ENCODE peak calls at places on chromosomes 12 and 14, in five cellular contexts. M is H1, G is HepG2, A is K562, Q is GM12878. X is an unnamed sample.
A peak's percentile ranks its signal among the peaks of the same experiment; 100 is the strongest.

GRCh38 chr12:75751769-75752471 is 240.5 kb upstream of the KRR1 start:
- DNase-seq in M (no peak), G (peak; percentile 37), A (no peak), Q (no peak), X (no peak)

GRCh38 chr12:132761032-132761910 is at the start of gene ANKLE2:
- DNase-seq in M (no peak), G (peak; percentile 23), A (peak; percentile 83), Q (no peak), X (no peak)

GRCh38 chr12:116125981-116126566 is 151.4 kb downstream of the MED13L start:
- DNase-seq in M (no peak), G (no peak), A (no peak), Q (no peak), X (no peak)

GRCh38 chr14:101133068-101133467 is 229.5 kb upstream of the RTL1 start:
- DNase-seq in M (no peak), G (no peak), A (no peak), Q (no peak), X (no peak)

GRCh38 chr14:64235652-64236640 is 58.2 kb downstream of the ESR2 start:
- DNase-seq in M (no peak), G (no peak), A (no peak), Q (peak; percentile 93), X (no peak)

GRCh38 chr12:79547735-79548347 is 142.9 kb downstream of the PAWR start:
- DNase-seq in M (no peak), G (peak; percentile 91), A (peak; percentile 17), Q (peak; percentile 9), X (peak; percentile 34)

GRCh38 chr14:73916324-73916723 is 29.7 kb downstream of the ZNF410 start:
- DNase-seq in M (no peak), G (no peak), A (no peak), Q (no peak), X (no peak)

GRCh38 chr12:68483592-68484373 is 126.9 kb upstream of the RAP1B start:
- DNase-seq in M (no peak), G (no peak), A (no peak), Q (no peak), X (no peak)

GRCh38 chr12:108633534-108634224 is at the start of gene SELPLG:
- DNase-seq in M (no peak), G (no peak), A (peak; percentile 50), Q (peak; percentile 99), X (no peak)

GRCh38 chr12:46657416-46658411 is 168.1 kb downstream of the SLC38A4 start:
- DNase-seq in M (no peak), G (no peak), A (no peak), Q (no peak), X (no peak)

GRCh38 chr14:51822499-51822898 is 37.9 kb upstream of the GNG2 start:
- DNase-seq in M (no peak), G (no peak), A (no peak), Q (no peak), X (no peak)

GRCh38 chr12:57479376-57480115 is at the start of gene ARHGAP9:
- DNase-seq in M (no peak), G (no peak), A (no peak), Q (peak; percentile 51), X (no peak)

GRCh38 chr14:21626491-21627230 is 8.1 kb downstream of the OR10G2 start:
- DNase-seq in M (no peak), G (no peak), A (no peak), Q (no peak), X (no peak)

GRCh38 chr12:124477109-124477915 is 90.1 kb downstream of the NCOR2 start:
- DNase-seq in M (no peak), G (no peak), A (no peak), Q (peak; percentile 59), X (no peak)

GRCh38 chr14:49865431-49865859 is 12.9 kb upstream of the NEMF start:
- DNase-seq in M (peak; percentile 87), G (peak; percentile 48), A (no peak), Q (no peak), X (no peak)

GRCh38 chr14:64641760-64642159 is 62.5 kb upstream of the PLEKHG3 start:
- DNase-seq in M (no peak), G (no peak), A (no peak), Q (no peak), X (no peak)

GRCh38 chr14:88013750-88014349 is 8.9 kb downstream of the GPR65 start:
- DNase-seq in M (peak; percentile 69), G (peak; percentile 66), A (peak; percentile 60), Q (no peak), X (peak; percentile 12)

GRCh38 chr12:1741154-1741949 is 50.5 kb downstream of the ADIPOR2 start:
- DNase-seq in M (no peak), G (peak; percentile 66), A (no peak), Q (no peak), X (no peak)

GRCh38 chr12:44672042-44672441 is 204.1 kb downstream of the NELL2 start:
- DNase-seq in M (no peak), G (no peak), A (no peak), Q (no peak), X (no peak)

GRCh38 chr14:25953532-25954144 is 644.2 kb downstream of the NOVA1 start:
- DNase-seq in M (no peak), G (no peak), A (no peak), Q (no peak), X (no peak)

GRCh38 chr12:80268924-80269749 is 169.8 kb downstream of the OTOGL start:
- DNase-seq in M (no peak), G (no peak), A (no peak), Q (no peak), X (peak; percentile 54)

GRCh38 chr12:93911436-93911835 is 234.3 kb downstream of the CRADD start:
- DNase-seq in M (no peak), G (no peak), A (no peak), Q (no peak), X (no peak)

GRCh38 chr12:11756022-11756421 is 106.5 kb downstream of the ETV6 start:
- DNase-seq in M (no peak), G (no peak), A (no peak), Q (no peak), X (no peak)

GRCh38 chr14:58460772-58461171 is 33.3 kb downstream of the KIAA0586 start:
- DNase-seq in M (no peak), G (no peak), A (no peak), Q (no peak), X (no peak)

GRCh38 chr14:58455593-58456265 is 28.2 kb downstream of the KIAA0586 start:
- DNase-seq in M (no peak), G (no peak), A (no peak), Q (no peak), X (no peak)
- TF ChIP-seq SRF in M (no peak), G (no peak), A (no peak), Q (no peak), X (no peak)

GRCh38 chr12:38911611-38912010 is 6.2 kb upstream of the CPNE8 start:
- DNase-seq in M (no peak), G (no peak), A (no peak), Q (no peak), X (no peak)

GRCh38 chr12:38919191-38919590 is 13.8 kb upstream of the CPNE8 start:
- DNase-seq in M (no peak), G (no peak), A (no peak), Q (no peak), X (no peak)

GRCh38 chr12:38921025-38921677 is 15.8 kb upstream of the CPNE8 start:
- DNase-seq in M (no peak), G (peak; percentile 65), A (peak; percentile 17), Q (no peak), X (peak; percentile 69)

GRCh38 chr12:38912116-38912515 is 6.7 kb upstream of the CPNE8 start:
- DNase-seq in M (no peak), G (no peak), A (no peak), Q (no peak), X (no peak)

DNA sequence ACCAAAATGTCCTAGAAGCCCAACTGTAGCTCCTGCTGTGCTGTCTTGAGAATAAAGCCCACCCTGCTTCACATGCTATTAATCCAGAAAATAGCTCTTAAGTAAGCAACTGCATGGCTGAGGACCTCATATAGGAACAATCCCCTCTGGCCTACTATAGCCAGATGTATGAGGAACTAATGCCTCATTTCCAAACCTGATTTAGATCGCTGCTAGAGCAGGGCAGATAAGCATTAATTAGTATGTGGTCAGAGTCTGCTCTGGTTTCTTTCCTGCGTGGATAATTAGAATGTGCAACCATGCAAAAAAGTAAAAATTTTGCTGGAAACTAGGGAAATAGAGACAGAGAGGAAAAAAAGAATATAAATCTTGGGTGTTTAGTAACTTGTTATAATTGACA is 10.4 kb upstream of the CPNE8 start:
- DNase-seq in M (no peak), G (no peak), A (no peak), Q (no peak), X (no peak)
- TF ChIP-seq SRF in M (no peak), G (no peak), A (no peak), Q (no peak), X (no peak)

DNA sequence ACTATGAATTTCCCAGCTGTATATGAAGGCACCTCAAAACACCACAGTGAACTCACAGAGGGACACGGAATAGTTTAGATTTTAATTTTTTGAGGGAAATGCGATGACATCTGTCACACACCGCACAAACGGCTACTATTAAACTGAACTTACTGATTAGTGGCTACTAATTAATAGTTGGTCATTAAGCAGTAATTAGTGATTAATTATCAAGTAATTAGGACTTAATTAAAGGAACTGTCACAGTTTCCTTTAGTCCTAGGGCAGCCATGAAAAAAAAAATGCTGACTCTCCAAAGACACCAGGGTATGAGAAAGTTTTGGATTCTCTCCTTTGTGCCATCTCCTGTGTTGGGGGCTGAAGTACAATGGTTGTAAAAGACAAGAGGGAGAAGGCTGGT is 2.9 kb downstream of the OAS1 start:
- DNase-seq in M (no peak), G (no peak), A (no peak), Q (no peak), X (no peak)
- TF ChIP-seq SRF in M (no peak), G (no peak), A (no peak), Q (no peak), X (no peak)

DNA sequence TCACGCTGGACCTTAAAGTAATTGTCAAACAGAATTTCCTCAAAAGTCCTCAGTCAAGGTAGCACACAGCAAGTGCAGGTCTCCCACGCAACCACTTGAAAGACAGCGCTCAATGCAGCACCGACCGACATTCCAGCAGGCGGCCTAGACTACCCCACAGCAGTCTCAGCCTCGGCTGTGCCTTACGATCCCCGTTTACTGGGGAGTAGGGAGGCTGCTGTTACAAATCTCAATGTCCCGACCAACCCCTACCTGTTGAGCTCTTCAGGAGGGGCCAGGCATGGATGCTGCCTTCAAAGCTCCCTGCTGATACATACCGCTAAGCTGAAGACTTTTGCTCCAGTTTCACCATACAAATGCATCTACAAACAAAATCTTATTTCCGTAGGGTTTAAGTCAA is 21.8 kb downstream of the VPS37B start:
- DNase-seq in M (no peak), G (no peak), A (no peak), Q (no peak), X (no peak)
- TF ChIP-seq SRF in M (no peak), G (no peak), A (no peak), Q (no peak), X (no peak)

GRCh38 chr12:41917827-41918445 is 226.7 kb downstream of the GXYLT1 start:
- DNase-seq in M (no peak), G (no peak), A (no peak), Q (no peak), X (no peak)
- TF ChIP-seq SRF in M (no peak), G (no peak), A (no peak), Q (no peak), X (no peak)

GRCh38 chr12:84605988-84606387 is 306.6 kb downstream of the SLC6A15 start:
- DNase-seq in M (no peak), G (no peak), A (no peak), Q (no peak), X (no peak)
- TF ChIP-seq SRF in M (no peak), G (no peak), A (no peak), Q (no peak), X (no peak)